ENCODE peak calls at places on chromosomes 13 and 19, in four cellular contexts. D is GM12878, O is K562, H is H1. V is an unnamed sample.
A peak's percentile ranks its signal among the peaks of the same experiment; 100 is the strongest.

GRCh38 chr19:18800636-18801035 is 9.5 kb upstream of the COMP start:
- DNase-seq in D (no peak), O (no peak), H (no peak), V (no peak)

GRCh38 chr13:102091231-102091630 is 310.6 kb downstream of the FGF14 start:
- DNase-seq in H (peak; percentile 56), D (no peak), O (no peak), V (no peak)

GRCh38 chr13:94408300-94409036 is 71.0 kb downstream of the DCT start:
- DNase-seq in O (no peak), D (no peak), H (no peak), V (no peak)

GRCh38 chr13:26585136-26585535 is 27.7 kb downstream of the WASF3 start:
- DNase-seq in O (no peak), D (no peak), H (no peak), V (no peak)

GRCh38 chr19:28847468-28847867 is 365.5 kb downstream of the UQCRFS1 start:
- DNase-seq in O (no peak), H (no peak), D (no peak), V (no peak)

GRCh38 chr13:69423844-69424243 is 683.8 kb upstream of the ATXN8OS start:
- DNase-seq in H (no peak), O (no peak), D (no peak), V (no peak)

GRCh38 chr13:70408865-70409264 is 300.6 kb upstream of the KLHL1 start:
- DNase-seq in H (no peak), D (no peak), O (no peak), V (no peak)

GRCh38 chr19:50708179-50708879 is 11.3 kb downstream of the SHANK1 start:
- DNase-seq in D (no peak), O (no peak), H (no peak), V (no peak)

GRCh38 chr13:60260440-60260839 is 96.7 kb upstream of the DIAPH3 start:
- DNase-seq in H (no peak), D (no peak), O (no peak), V (no peak)

GRCh38 chr19:11261431-11261901 is 858 bp downstream of the DOCK6 start:
- DNase-seq in D (no peak), O (no peak), H (peak; percentile 61), V (no peak)

GRCh38 chr19:34256835-34257558 is 2.6 kb downstream of the GARRE1 start:
- DNase-seq in H (no peak), D (no peak), O (no peak), V (no peak)

GRCh38 chr19:19338082-19338481 is 17.5 kb downstream of the MAU2 start:
- DNase-seq in D (no peak), O (no peak), H (no peak), V (no peak)

GRCh38 chr13:73303858-73304257 is 245.1 kb downstream of the KLF5 start:
- DNase-seq in O (no peak), H (no peak), D (no peak), V (no peak)

GRCh38 chr13:46994492-46994891 is 97.6 kb upstream of the HTR2A start:
- DNase-seq in D (no peak), O (no peak), H (no peak), V (no peak)

GRCh38 chr19:2477141-2477710 is 1.3 kb downstream of the GADD45B start:
- DNase-seq in D (no peak), O (no peak), H (peak; percentile 63), V (no peak)

GRCh38 chr19:9850235-9850959 is 15.3 kb downstream of the PIN1 start:
- DNase-seq in H (no peak), O (no peak), D (no peak), V (no peak)

GRCh38 chr13:28100149-28101121 is at the start of gene FLT3:
- DNase-seq in D (no peak), O (no peak), H (peak; percentile 82), V (no peak)

GRCh38 chr19:5186293-5187050 is 154.1 kb downstream of the PTPRS start:
- DNase-seq in D (no peak), O (no peak), H (no peak), V (no peak)

GRCh38 chr19:51948979-51949378 is 21.7 kb downstream of the ZNF613 start:
- DNase-seq in O (peak; percentile 12), D (no peak), H (no peak), V (no peak)

GRCh38 chr13:69769637-69770036 is 338.0 kb upstream of the ATXN8OS start:
- DNase-seq in O (no peak), H (no peak), D (no peak), V (no peak)

GRCh38 chr19:10797541-10798256 is 38.3 kb downstream of the TMED1 start:
- DNase-seq in O (no peak), H (no peak), D (peak; percentile 74), V (no peak)

GRCh38 chr13:114065141-114065925 is 67.1 kb downstream of the RASA3 start:
- DNase-seq in H (peak; percentile 77), D (no peak), O (peak; percentile 74), V (peak; percentile 16)

GRCh38 chr19:56111601-56112312 is 9.3 kb downstream of the ZNF787 start:
- DNase-seq in D (no peak), H (no peak), O (no peak), V (peak; percentile 45)

GRCh38 chr13:76729690-76730089 is 156.5 kb downstream of the KCTD12 start:
- DNase-seq in O (no peak), H (no peak), D (no peak), V (no peak)

GRCh38 chr13:101490400-101491015 is 38.0 kb downstream of the ITGBL1 start:
- DNase-seq in D (no peak), O (no peak), H (no peak), V (no peak)

GRCh38 chr19:33303791-33304759 is 1.7 kb upstream of the CEBPA start:
- DNase-seq in D (no peak), O (peak; percentile 8), H (no peak), V (no peak)

GRCh38 chr19:8526345-8527062 is 12.5 kb upstream of the ZNF414 start:
- DNase-seq in O (peak; percentile 84), D (no peak), H (peak; percentile 97), V (peak; percentile 87)
- TF ChIP-seq CEBPB in O (peak; percentile 2), D (no peak), H (no peak), V (no peak)

DNA sequence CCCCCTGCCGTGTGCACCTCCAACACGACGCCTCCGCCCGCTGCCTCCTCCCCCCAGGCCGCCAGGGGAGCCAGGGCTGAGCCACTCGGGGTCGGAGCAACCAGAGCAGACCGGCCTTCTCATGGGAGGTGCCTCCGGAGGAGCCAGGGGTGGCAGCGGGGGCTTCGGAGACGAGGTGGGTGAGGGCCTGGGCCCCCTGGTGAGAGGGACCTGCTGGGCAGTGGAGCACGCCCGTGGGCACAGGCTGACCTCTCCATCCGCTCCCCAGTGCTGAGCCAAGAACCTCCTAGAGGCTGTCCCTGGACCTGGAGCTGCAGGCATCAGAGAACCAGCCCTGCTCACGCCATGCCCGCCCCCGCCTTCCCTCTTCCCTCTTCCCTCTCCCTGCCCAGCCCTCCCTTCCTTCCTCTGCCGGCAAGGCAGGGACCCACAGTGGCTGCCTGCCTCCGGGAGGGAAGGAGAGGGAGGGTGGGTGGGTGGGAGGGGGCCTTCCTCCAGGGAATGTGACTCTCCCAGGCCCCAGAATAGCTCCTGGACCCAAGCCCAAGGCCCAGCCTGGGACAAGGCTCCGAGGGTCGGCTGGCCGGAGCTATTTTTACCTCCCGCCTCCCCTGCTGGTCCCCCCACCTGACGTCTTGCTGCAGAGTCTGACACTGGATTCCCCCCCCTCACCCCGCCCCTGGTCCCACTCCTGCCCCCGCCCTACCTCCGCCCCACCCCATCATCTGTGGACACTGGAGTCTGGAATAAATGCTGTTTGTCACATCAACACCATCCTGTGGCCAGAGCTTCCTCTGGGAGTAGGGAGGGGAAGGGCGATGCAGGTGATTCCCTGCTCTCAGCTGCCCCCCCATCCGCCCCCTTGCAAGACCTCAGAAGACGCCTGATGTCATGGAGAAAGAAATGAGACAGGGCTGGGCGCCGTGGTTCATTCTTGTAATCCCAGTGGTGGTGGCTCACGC is 12.0 kb downstream of the BCAM start:
- DNase-seq in O (peak; percentile 12), D (no peak), H (no peak), V (no peak)
- TF ChIP-seq GABPA in O (no peak), D (no peak), H (no peak), V (no peak)

DNA sequence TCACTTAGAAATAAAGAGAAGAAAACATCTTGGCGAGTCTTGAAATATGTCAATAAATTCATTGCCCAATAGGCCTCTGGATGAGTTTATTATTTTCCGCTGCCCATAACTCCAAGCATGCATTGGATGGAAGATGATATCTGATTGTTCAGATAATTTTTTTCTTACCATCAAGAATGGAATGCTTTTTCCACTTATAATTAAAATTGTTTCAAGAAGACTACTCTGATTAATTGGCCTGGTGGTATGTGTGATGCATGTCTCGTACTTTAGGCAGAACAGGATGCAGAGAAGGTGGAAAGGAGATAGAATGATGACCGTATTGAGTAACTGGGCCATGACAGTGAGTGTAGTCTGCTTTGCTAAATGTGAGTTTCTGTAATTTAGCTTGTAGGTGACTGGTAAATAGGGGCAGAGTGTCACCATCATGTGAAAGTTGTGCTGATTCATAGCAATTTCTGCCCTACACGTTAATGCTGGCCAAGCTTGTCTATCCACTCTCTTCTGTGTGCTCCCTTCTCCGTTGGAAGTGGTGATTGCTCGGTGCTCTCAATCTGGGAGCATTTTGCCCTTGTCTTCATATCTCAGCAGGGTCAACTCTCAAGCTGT is 13.5 kb upstream of the SPATA13 start:
- DNase-seq in H (no peak), D (no peak), O (no peak), V (no peak)
- TF ChIP-seq JUND in H (no peak), D (no peak), O (no peak), V (no peak)

DNA sequence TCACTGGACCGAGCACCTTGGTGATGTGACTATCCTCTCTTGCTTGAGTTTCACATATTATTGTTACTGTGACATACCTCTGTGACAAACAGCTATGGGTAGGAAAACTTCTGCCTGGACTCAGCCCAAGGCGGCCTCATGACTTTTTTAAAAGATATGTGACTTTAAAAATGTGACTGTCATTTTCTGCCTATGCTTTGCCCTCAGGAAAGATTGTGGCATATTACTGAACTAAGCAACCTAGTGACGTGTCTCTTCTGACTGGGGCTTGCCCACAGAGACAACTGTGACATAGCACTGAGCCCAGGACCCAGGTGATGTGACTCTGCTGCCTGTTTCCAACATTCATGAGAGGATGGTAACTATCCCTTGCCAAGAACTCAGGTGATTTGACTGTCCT is 84.8 kb downstream of the ZNF728 start:
- DNase-seq in O (no peak), D (no peak), H (no peak), V (no peak)
- TF ChIP-seq CEBPB in O (no peak), D (no peak), H (no peak), V (no peak)

GRCh38 chr13:50685491-50685890 is 158.0 kb downstream of the DLEU7 start:
- DNase-seq in D (no peak), H (no peak), O (no peak), V (no peak)
- TF ChIP-seq GABPA in D (no peak), H (no peak), O (no peak), V (no peak)

DNA sequence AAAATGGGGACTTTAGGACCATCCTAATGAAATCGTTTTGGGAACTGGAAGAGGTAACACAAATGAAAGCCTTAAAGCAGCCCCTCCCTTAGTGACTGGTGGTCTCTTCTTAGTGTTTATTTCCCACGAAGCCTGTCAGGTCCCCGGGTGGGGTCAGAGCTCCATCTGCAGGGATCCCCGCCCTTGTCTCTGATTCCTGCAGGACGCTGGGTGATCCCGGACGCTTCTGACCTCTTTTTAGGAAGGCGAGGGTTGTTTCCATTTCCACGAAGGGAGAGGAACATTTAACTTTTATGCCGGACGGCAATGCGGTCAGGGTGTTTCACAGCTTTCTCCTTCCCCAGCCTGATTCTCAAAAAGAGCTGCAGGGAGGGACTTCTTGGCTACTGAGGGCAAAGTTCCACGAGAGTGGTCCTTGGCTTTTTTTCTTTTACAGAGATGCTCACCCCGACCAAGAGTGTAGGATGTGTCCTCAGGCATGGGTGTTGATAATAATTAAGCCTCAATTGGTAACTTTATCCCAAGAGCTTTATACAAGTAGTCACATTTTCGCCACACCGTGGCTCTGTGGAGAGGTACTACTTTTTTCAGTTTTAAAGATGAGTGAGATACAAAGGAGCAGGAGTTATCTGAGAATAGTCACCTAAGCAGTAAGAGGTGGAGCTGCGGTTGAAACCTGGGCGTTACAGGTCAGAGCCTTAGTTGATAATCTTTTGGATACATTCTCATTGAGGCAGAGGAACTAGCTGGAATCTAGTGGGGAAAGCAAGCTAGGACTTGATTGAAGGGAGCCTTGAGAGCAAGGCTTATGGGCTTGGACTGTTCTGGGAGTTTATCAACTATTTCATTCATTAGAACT is 813 bp downstream of the ZNF284 start:
- DNase-seq in D (no peak), O (no peak), H (no peak), V (no peak)
- TF ChIP-seq JUND in D (no peak), O (no peak), H (no peak), V (no peak)